ENCODE peak calls at places on chromosomes 2 and 18, in four cellular contexts. G is SJSA1, P is mesendoderm, S is adrenal gland. Q is an unnamed sample.

GRCh38 chr2:10220045-10220444 is 82.7 kb upstream of the HPCAL1 start:
- DNase-seq in S (no peak), G (no peak), P (no peak), Q (no peak)

GRCh38 chr18:78786776-78787175 is 192.8 kb upstream of the SALL3 start:
- DNase-seq in G (no peak), P (no peak), S (no peak), Q (no peak)

GRCh38 chr2:176805345-176805744 is 407.2 kb upstream of the HNRNPA3 start:
- DNase-seq in G (no peak), P (no peak), S (no peak), Q (no peak)

GRCh38 chr18:2147424-2147823 is 423.9 kb downstream of the METTL4 start:
- DNase-seq in G (peak; percentile 52), P (no peak), S (no peak), Q (no peak)

GRCh38 chr2:69629921-69630608 is 13.5 kb downstream of the AAK1 start:
- DNase-seq in G (no peak), S (no peak), P (no peak), Q (no peak)

GRCh38 chr18:73842795-73843394 is 304.7 kb downstream of the FBXO15 start:
- DNase-seq in G (peak; percentile 56), P (peak; percentile 53), S (peak; percentile 31), Q (no peak)

GRCh38 chr2:55923091-55923977 is at the start of gene EFEMP1:
- DNase-seq in P (peak; percentile 78), G (peak; percentile 79), S (peak; percentile 23), Q (no peak)

GRCh38 chr2:62263076-62263475 is 67.2 kb downstream of the B3GNT2 start:
- DNase-seq in G (no peak), P (no peak), S (no peak), Q (no peak)

GRCh38 chr2:23619941-23620340 is 235.0 kb downstream of the KLHL29 start:
- DNase-seq in S (no peak), P (no peak), G (no peak), Q (no peak)

GRCh38 chr18:23716516-23716915 is 27.3 kb downstream of the LAMA3 start:
- DNase-seq in P (peak; percentile 88), G (peak; percentile 62), S (no peak), Q (no peak)

GRCh38 chr2:136216073-136216472 is 98.1 kb upstream of the CXCR4 start:
- DNase-seq in G (no peak), S (no peak), P (no peak), Q (no peak)
- H3K4me1 ChIP-seq in G (peaks cover 14% of the 10 kb centered on the region), S (peaks cover 24% of the 10 kb centered on the region), P (peaks cover 14% of the 10 kb centered on the region), Q (peaks cover 15% of the 10 kb centered on the region)

DNA sequence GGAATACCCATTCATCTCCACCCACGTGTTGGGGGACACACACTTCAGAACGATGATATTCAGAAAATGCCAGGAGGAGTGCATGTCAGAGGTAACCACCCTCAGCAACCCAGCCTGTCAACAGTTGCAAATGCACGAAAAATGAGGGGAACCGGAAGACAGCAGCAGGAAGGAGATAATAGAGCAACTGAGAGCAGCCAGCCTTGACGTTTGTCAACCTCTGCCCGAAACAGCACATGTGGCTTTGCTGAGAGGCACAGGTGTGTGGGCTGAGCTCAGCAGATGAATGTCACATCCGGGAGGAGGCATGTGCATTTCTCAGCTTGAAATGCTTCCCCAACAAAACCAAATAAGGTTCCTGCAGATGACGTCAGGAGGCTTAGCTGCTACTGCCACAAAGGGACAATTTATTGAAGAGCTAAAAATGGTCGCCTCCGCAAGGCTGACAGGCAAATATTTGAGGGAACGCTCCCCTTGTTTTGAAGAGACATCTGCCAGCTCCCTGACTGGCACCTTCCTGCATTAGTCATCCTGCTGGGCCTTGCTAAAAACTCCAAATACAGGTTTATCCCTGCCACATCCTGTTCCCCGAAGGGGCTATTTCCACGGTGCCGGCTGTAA is 419.0 kb downstream of the NBAS start:
- DNase-seq in S (no peak), P (peak; percentile 90), G (no peak), Q (peak; percentile 13)
- H3K4me3 ChIP-seq in S (no peak overlapping the region), P (no peak overlapping the region), G (no peak overlapping the region), Q (no peak overlapping the region)

DNA sequence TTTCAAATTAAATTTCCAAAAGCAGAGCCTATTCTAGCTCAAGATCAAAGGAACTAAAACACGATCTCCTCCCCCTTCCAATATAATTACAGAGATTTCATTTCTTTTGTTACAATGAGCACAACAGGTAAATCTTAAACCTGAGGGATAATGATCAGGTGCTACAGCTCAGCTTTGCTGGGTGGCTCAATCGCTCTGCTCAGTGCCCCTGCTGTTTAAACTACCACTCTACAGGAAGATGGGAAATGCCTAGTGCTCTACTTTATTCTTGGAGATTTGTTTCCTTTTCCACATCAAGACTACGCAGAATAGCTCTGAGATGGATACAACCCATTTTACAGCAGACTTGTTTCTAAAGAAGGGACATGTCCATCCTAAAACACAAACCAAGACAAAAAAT is 162.3 kb downstream of the TCF4 start:
- DNase-seq in P (no peak), G (no peak), S (no peak), Q (no peak)
- H3K4me1 ChIP-seq in P (peaks cover 6% of the 10 kb centered on the region), G (peaks cover 12% of the 10 kb centered on the region), S (peaks cover 17% of the 10 kb centered on the region), Q (no peaks in the 10 kb centered on the region)

GRCh38 chr2:233847248-233847898 is 7.0 kb downstream of the HJURP start:
- DNase-seq in G (no peak), P (no peak), S (no peak), Q (no peak)
- H3K4me3 ChIP-seq in G (no peak overlapping the region), P (no peak overlapping the region), S (no peak overlapping the region), Q (no peak overlapping the region)

GRCh38 chr2:121972203-121972602 is 216.8 kb downstream of the TSN start:
- DNase-seq in G (no peak), S (no peak), P (no peak), Q (no peak)
- H3K4me1 ChIP-seq in G (no peaks in the 10 kb centered on the region), S (no peaks in the 10 kb centered on the region), P (no peaks in the 10 kb centered on the region), Q (peaks cover 3% of the 10 kb centered on the region)

GRCh38 chr2:173959909-173960308 is 5.3 kb downstream of the SP3 start:
- DNase-seq in S (no peak), P (no peak), G (no peak), Q (no peak)
- H3K4me3 ChIP-seq in S (no peak overlapping the region), P (no peak overlapping the region), G (no peak overlapping the region), Q (no peak overlapping the region)

GRCh38 chr2:235611756-235612155 is 117.9 kb downstream of the AGAP1 start:
- DNase-seq in P (no peak), S (no peak), G (no peak), Q (no peak)

GRCh38 chr2:235613671-235614070 is 119.8 kb downstream of the AGAP1 start:
- DNase-seq in P (no peak), G (no peak), S (no peak), Q (no peak)

GRCh38 chr2:235611337-235611736 is 117.5 kb downstream of the AGAP1 start:
- DNase-seq in G (no peak), S (no peak), P (no peak), Q (no peak)

GRCh38 chr2:235614176-235614860 is 120.5 kb downstream of the AGAP1 start:
- DNase-seq in G (no peak), S (no peak), P (no peak), Q (no peak)

DNA sequence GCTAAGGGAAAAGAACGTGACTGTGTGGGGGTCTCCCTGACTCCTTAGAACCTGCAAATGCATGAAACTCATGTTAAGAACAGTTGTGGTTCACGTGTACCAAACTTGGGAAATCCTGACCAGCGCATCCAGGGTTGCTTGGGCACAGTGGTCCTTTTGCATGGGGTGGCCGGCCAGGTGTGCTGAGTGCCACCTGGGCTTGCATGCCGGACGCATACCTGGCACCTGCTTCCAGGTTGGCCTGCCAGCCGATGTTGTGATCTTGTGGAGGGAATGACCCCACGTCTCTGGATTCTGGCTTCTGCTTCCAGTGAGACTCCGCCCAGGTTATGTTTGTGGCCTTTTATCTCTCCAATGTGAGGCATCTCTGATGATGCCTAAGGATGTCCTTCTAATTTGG is 118.7 kb downstream of the AGAP1 start:
- DNase-seq in G (no peak), S (no peak), P (no peak), Q (no peak)
- H3K4me1 ChIP-seq in G (peaks cover 30% of the 10 kb centered on the region), S (peaks cover 25% of the 10 kb centered on the region), P (no peaks in the 10 kb centered on the region), Q (no peaks in the 10 kb centered on the region)

GRCh38 chr2:239184179-239184578 is 216.6 kb downstream of the HDAC4 start:
- DNase-seq in G (peak; percentile 33), S (peak; percentile 11), P (no peak), Q (no peak)

GRCh38 chr2:239181074-239181581 is 219.7 kb downstream of the HDAC4 start:
- DNase-seq in S (no peak), P (no peak), G (peak; percentile 32), Q (no peak)

GRCh38 chr2:239184968-239185903 is 215.6 kb downstream of the HDAC4 start:
- DNase-seq in S (peak; percentile 9), P (no peak), G (peak; percentile 38), Q (no peak)

GRCh38 chr2:239181601-239182471 is 219.0 kb downstream of the HDAC4 start:
- DNase-seq in S (peak; percentile 15), G (peak; percentile 36), P (no peak), Q (no peak)

GRCh38 chr2:239182981-239183791 is 217.6 kb downstream of the HDAC4 start:
- DNase-seq in G (peak; percentile 34), S (peak; percentile 17), P (no peak), Q (no peak)
- H3K4me3 ChIP-seq in G (no peak overlapping the region), S (no peak overlapping the region), P (no peak overlapping the region), Q (no peak overlapping the region)